ENCODE peak calls at places on chromosome 1, in six cellular contexts. One of them, this sample, is unnamed.

GRCh38 chr1:224106568-224107281 is 7.2 kb upstream of the FBXO28 start:
- DNase-seq in endothelial cell: peak
- DNase-seq in lung microvascular endothelial cell: peak
- DNase-seq in NCI-H2227 treated with DMSO at 0.1 percent for 48 hours: no peak
- DNase-seq in activated CD4-positive, alpha-beta T cell treated with anti-CD3 and anti-CD28 coated beads, Interleukin-2, amount 50 U/mL, for 1 hour: no peak
- DNase-seq in stimulated activated CD8-positive, alpha-beta memory T cell treated with anti-CD3 and anti-CD28 coated beads, Interleukin-7, amount 100 ng/mL, for 24 hours: no peak
- DNase-seq in this sample: peak

GRCh38 chr1:246680180-246680579 is 44.0 kb upstream of the SCCPDH start:
- DNase-seq in activated CD4-positive, alpha-beta T cell treated with anti-CD3 and anti-CD28 coated beads, Interleukin-2, amount 50 U/mL, for 1 hour: no peak
- DNase-seq in lung microvascular endothelial cell: peak
- DNase-seq in stimulated activated CD8-positive, alpha-beta memory T cell treated with anti-CD3 and anti-CD28 coated beads, Interleukin-7, amount 100 ng/mL, for 24 hours: no peak
- DNase-seq in endothelial cell: no peak
- DNase-seq in NCI-H2227 treated with DMSO at 0.1 percent for 48 hours: no peak
- DNase-seq in this sample: no peak

GRCh38 chr1:40833979-40834378 is 28.2 kb downstream of the CITED4 start:
- DNase-seq in activated CD4-positive, alpha-beta T cell treated with anti-CD3 and anti-CD28 coated beads, Interleukin-2, amount 50 U/mL, for 1 hour: no peak
- DNase-seq in stimulated activated CD8-positive, alpha-beta memory T cell treated with anti-CD3 and anti-CD28 coated beads, Interleukin-7, amount 100 ng/mL, for 24 hours: no peak
- DNase-seq in lung microvascular endothelial cell: no peak
- DNase-seq in endothelial cell: no peak
- DNase-seq in NCI-H2227 treated with DMSO at 0.1 percent for 48 hours: no peak
- DNase-seq in this sample: no peak

GRCh38 chr1:202207292-202207691 is 13.7 kb downstream of the LGR6 start:
- DNase-seq in endothelial cell: no peak
- DNase-seq in stimulated activated CD8-positive, alpha-beta memory T cell treated with anti-CD3 and anti-CD28 coated beads, Interleukin-7, amount 100 ng/mL, for 24 hours: no peak
- DNase-seq in activated CD4-positive, alpha-beta T cell treated with anti-CD3 and anti-CD28 coated beads, Interleukin-2, amount 50 U/mL, for 1 hour: no peak
- DNase-seq in NCI-H2227 treated with DMSO at 0.1 percent for 48 hours: no peak
- DNase-seq in lung microvascular endothelial cell: peak
- DNase-seq in this sample: peak

GRCh38 chr1:153655333-153655732 is 3.2 kb upstream of the SNAPIN start:
- DNase-seq in NCI-H2227 treated with DMSO at 0.1 percent for 48 hours: no peak
- DNase-seq in endothelial cell: no peak
- DNase-seq in stimulated activated CD8-positive, alpha-beta memory T cell treated with anti-CD3 and anti-CD28 coated beads, Interleukin-7, amount 100 ng/mL, for 24 hours: no peak
- DNase-seq in lung microvascular endothelial cell: no peak
- DNase-seq in activated CD4-positive, alpha-beta T cell treated with anti-CD3 and anti-CD28 coated beads, Interleukin-2, amount 50 U/mL, for 1 hour: no peak
- DNase-seq in this sample: no peak

GRCh38 chr1:203873094-203873493 is 11.7 kb downstream of the SNRPE start:
- DNase-seq in activated CD4-positive, alpha-beta T cell treated with anti-CD3 and anti-CD28 coated beads, Interleukin-2, amount 50 U/mL, for 1 hour: no peak
- DNase-seq in stimulated activated CD8-positive, alpha-beta memory T cell treated with anti-CD3 and anti-CD28 coated beads, Interleukin-7, amount 100 ng/mL, for 24 hours: no peak
- DNase-seq in NCI-H2227 treated with DMSO at 0.1 percent for 48 hours: no peak
- DNase-seq in lung microvascular endothelial cell: no peak
- DNase-seq in endothelial cell: no peak
- DNase-seq in this sample: no peak

GRCh38 chr1:82392513-82392912 is 591.8 kb downstream of the ADGRL2 start:
- DNase-seq in NCI-H2227 treated with DMSO at 0.1 percent for 48 hours: no peak
- DNase-seq in activated CD4-positive, alpha-beta T cell treated with anti-CD3 and anti-CD28 coated beads, Interleukin-2, amount 50 U/mL, for 1 hour: no peak
- DNase-seq in lung microvascular endothelial cell: peak
- DNase-seq in endothelial cell: no peak
- DNase-seq in stimulated activated CD8-positive, alpha-beta memory T cell treated with anti-CD3 and anti-CD28 coated beads, Interleukin-7, amount 100 ng/mL, for 24 hours: no peak
- DNase-seq in this sample: no peak

GRCh38 chr1:207321045-207321789 is at the start of gene CD55:
- DNase-seq in endothelial cell: peak
- DNase-seq in stimulated activated CD8-positive, alpha-beta memory T cell treated with anti-CD3 and anti-CD28 coated beads, Interleukin-7, amount 100 ng/mL, for 24 hours: peak
- DNase-seq in lung microvascular endothelial cell: peak
- DNase-seq in activated CD4-positive, alpha-beta T cell treated with anti-CD3 and anti-CD28 coated beads, Interleukin-2, amount 50 U/mL, for 1 hour: peak
- DNase-seq in NCI-H2227 treated with DMSO at 0.1 percent for 48 hours: peak
- DNase-seq in this sample: peak

GRCh38 chr1:66532798-66533783 is 862 bp upstream of the SGIP1 start:
- DNase-seq in NCI-H2227 treated with DMSO at 0.1 percent for 48 hours: peak
- DNase-seq in stimulated activated CD8-positive, alpha-beta memory T cell treated with anti-CD3 and anti-CD28 coated beads, Interleukin-7, amount 100 ng/mL, for 24 hours: no peak
- DNase-seq in lung microvascular endothelial cell: peak
- DNase-seq in activated CD4-positive, alpha-beta T cell treated with anti-CD3 and anti-CD28 coated beads, Interleukin-2, amount 50 U/mL, for 1 hour: no peak
- DNase-seq in endothelial cell: peak
- DNase-seq in this sample: peak

GRCh38 chr1:97108200-97108599 is 386.6 kb downstream of the PTBP2 start:
- DNase-seq in endothelial cell: no peak
- DNase-seq in stimulated activated CD8-positive, alpha-beta memory T cell treated with anti-CD3 and anti-CD28 coated beads, Interleukin-7, amount 100 ng/mL, for 24 hours: no peak
- DNase-seq in activated CD4-positive, alpha-beta T cell treated with anti-CD3 and anti-CD28 coated beads, Interleukin-2, amount 50 U/mL, for 1 hour: no peak
- DNase-seq in lung microvascular endothelial cell: no peak
- DNase-seq in NCI-H2227 treated with DMSO at 0.1 percent for 48 hours: no peak
- DNase-seq in this sample: peak

GRCh38 chr1:234114648-234115307 is 210.3 kb downstream of the SLC35F3 start:
- DNase-seq in endothelial cell: peak
- DNase-seq in stimulated activated CD8-positive, alpha-beta memory T cell treated with anti-CD3 and anti-CD28 coated beads, Interleukin-7, amount 100 ng/mL, for 24 hours: no peak
- DNase-seq in NCI-H2227 treated with DMSO at 0.1 percent for 48 hours: peak
- DNase-seq in activated CD4-positive, alpha-beta T cell treated with anti-CD3 and anti-CD28 coated beads, Interleukin-2, amount 50 U/mL, for 1 hour: peak
- DNase-seq in lung microvascular endothelial cell: peak
- DNase-seq in this sample: peak

GRCh38 chr1:198669023-198669698 is 30.3 kb downstream of the PTPRC start:
- DNase-seq in endothelial cell: no peak
- DNase-seq in activated CD4-positive, alpha-beta T cell treated with anti-CD3 and anti-CD28 coated beads, Interleukin-2, amount 50 U/mL, for 1 hour: peak
- DNase-seq in stimulated activated CD8-positive, alpha-beta memory T cell treated with anti-CD3 and anti-CD28 coated beads, Interleukin-7, amount 100 ng/mL, for 24 hours: no peak
- DNase-seq in lung microvascular endothelial cell: peak
- DNase-seq in NCI-H2227 treated with DMSO at 0.1 percent for 48 hours: no peak
- DNase-seq in this sample: peak

GRCh38 chr1:14369526-14370213 is 228.8 kb upstream of the KAZN start:
- DNase-seq in stimulated activated CD8-positive, alpha-beta memory T cell treated with anti-CD3 and anti-CD28 coated beads, Interleukin-7, amount 100 ng/mL, for 24 hours: no peak
- DNase-seq in NCI-H2227 treated with DMSO at 0.1 percent for 48 hours: no peak
- DNase-seq in endothelial cell: no peak
- DNase-seq in activated CD4-positive, alpha-beta T cell treated with anti-CD3 and anti-CD28 coated beads, Interleukin-2, amount 50 U/mL, for 1 hour: no peak
- DNase-seq in lung microvascular endothelial cell: no peak
- DNase-seq in this sample: no peak

GRCh38 chr1:155009221-155009711 is 6.7 kb downstream of the ZBTB7B start:
- DNase-seq in stimulated activated CD8-positive, alpha-beta memory T cell treated with anti-CD3 and anti-CD28 coated beads, Interleukin-7, amount 100 ng/mL, for 24 hours: no peak
- DNase-seq in endothelial cell: no peak
- DNase-seq in NCI-H2227 treated with DMSO at 0.1 percent for 48 hours: no peak
- DNase-seq in lung microvascular endothelial cell: no peak
- DNase-seq in activated CD4-positive, alpha-beta T cell treated with anti-CD3 and anti-CD28 coated beads, Interleukin-2, amount 50 U/mL, for 1 hour: no peak
- DNase-seq in this sample: no peak

GRCh38 chr1:100955322-100955721 is 59.4 kb downstream of the SLC30A7 start:
- DNase-seq in NCI-H2227 treated with DMSO at 0.1 percent for 48 hours: no peak
- DNase-seq in endothelial cell: no peak
- DNase-seq in activated CD4-positive, alpha-beta T cell treated with anti-CD3 and anti-CD28 coated beads, Interleukin-2, amount 50 U/mL, for 1 hour: no peak
- DNase-seq in stimulated activated CD8-positive, alpha-beta memory T cell treated with anti-CD3 and anti-CD28 coated beads, Interleukin-7, amount 100 ng/mL, for 24 hours: no peak
- DNase-seq in lung microvascular endothelial cell: peak
- DNase-seq in this sample: peak

GRCh38 chr1:104295516-104295915 is 545.8 kb downstream of the AMY1C start:
- DNase-seq in NCI-H2227 treated with DMSO at 0.1 percent for 48 hours: no peak
- DNase-seq in endothelial cell: no peak
- DNase-seq in stimulated activated CD8-positive, alpha-beta memory T cell treated with anti-CD3 and anti-CD28 coated beads, Interleukin-7, amount 100 ng/mL, for 24 hours: no peak
- DNase-seq in activated CD4-positive, alpha-beta T cell treated with anti-CD3 and anti-CD28 coated beads, Interleukin-2, amount 50 U/mL, for 1 hour: no peak
- DNase-seq in lung microvascular endothelial cell: no peak
- DNase-seq in this sample: no peak

GRCh38 chr1:206921772-206922265 is at the start of gene FCMR:
- DNase-seq in stimulated activated CD8-positive, alpha-beta memory T cell treated with anti-CD3 and anti-CD28 coated beads, Interleukin-7, amount 100 ng/mL, for 24 hours: no peak
- DNase-seq in NCI-H2227 treated with DMSO at 0.1 percent for 48 hours: no peak
- DNase-seq in endothelial cell: no peak
- DNase-seq in activated CD4-positive, alpha-beta T cell treated with anti-CD3 and anti-CD28 coated beads, Interleukin-2, amount 50 U/mL, for 1 hour: peak
- DNase-seq in lung microvascular endothelial cell: peak
- DNase-seq in this sample: no peak

GRCh38 chr1:208381481-208381880 is 137.3 kb upstream of the PLXNA2 start:
- DNase-seq in stimulated activated CD8-positive, alpha-beta memory T cell treated with anti-CD3 and anti-CD28 coated beads, Interleukin-7, amount 100 ng/mL, for 24 hours: no peak
- DNase-seq in lung microvascular endothelial cell: no peak
- DNase-seq in endothelial cell: peak
- DNase-seq in NCI-H2227 treated with DMSO at 0.1 percent for 48 hours: no peak
- DNase-seq in activated CD4-positive, alpha-beta T cell treated with anti-CD3 and anti-CD28 coated beads, Interleukin-2, amount 50 U/mL, for 1 hour: no peak
- DNase-seq in this sample: no peak